ENCODE peak calls at places on chromosomes 11 and 22, in eight cellular contexts. I, B, Q, V, C, S, G and P are unnamed samples.

GRCh38 chr11:48081151-48082010 is 101.0 kb downstream of the PTPRJ start:
- DNase-seq in I (no peak), B (peak), Q (peak), V (peak), C (peak), S (no peak), G (no peak), P (peak)

GRCh38 chr11:127470485-127470884 is 469.9 kb upstream of the KIRREL3 start:
- DNase-seq in I (no peak), B (no peak), Q (no peak), V (no peak), C (peak), S (no peak), G (no peak), P (no peak)

GRCh38 chr11:35235944-35236666 is 97.1 kb downstream of the CD44 start:
- DNase-seq in I (no peak), B (no peak), Q (no peak), V (no peak), C (peak), S (no peak), G (no peak), P (no peak)

GRCh38 chr11:69520186-69520585 is 38.7 kb downstream of the LINC01488 start:
- DNase-seq in I (no peak), B (no peak), Q (no peak), V (peak), C (no peak), S (no peak), G (no peak), P (no peak)

GRCh38 chr11:5550440-5551095 is 2.2 kb upstream of the OR52H1 start:
- DNase-seq in I (no peak), B (no peak), Q (no peak), V (peak), C (no peak), S (no peak), G (no peak), P (no peak)

GRCh38 chr22:29733362-29734322 is 13.8 kb downstream of the CABP7 start:
- DNase-seq in I (no peak), B (peak), Q (no peak), V (no peak), C (peak), S (no peak), G (no peak), P (no peak)

GRCh38 chr22:25929479-25929878 is 187.5 kb downstream of the MYO18B start:
- DNase-seq in I (no peak), B (no peak), Q (no peak), V (no peak), C (no peak), S (no peak), G (no peak), P (no peak)

GRCh38 chr11:129146196-129146595 is 45.9 kb downstream of the ARHGAP32 start:
- DNase-seq in I (no peak), B (no peak), Q (no peak), V (peak), C (no peak), S (peak), G (no peak), P (no peak)

GRCh38 chr11:118908931-118909618 is 16.7 kb downstream of the BCL9L start:
- DNase-seq in I (no peak), B (peak), Q (no peak), V (peak), C (peak), S (no peak), G (no peak), P (peak)

GRCh38 chr22:31055322-31056159 is 25.6 kb upstream of the SMTN start:
- DNase-seq in I (no peak), B (peak), Q (peak), V (peak), C (peak), S (peak), G (peak), P (peak)

GRCh38 chr22:24952837-24953293 is 349 bp downstream of the KIAA1671 start:
- DNase-seq in I (no peak), B (peak), Q (no peak), V (peak), C (peak), S (peak), G (peak), P (peak)

GRCh38 chr11:26473216-26474194 is 98.6 kb downstream of the MUC15 start:
- DNase-seq in I (no peak), B (no peak), Q (no peak), V (no peak), C (no peak), S (no peak), G (no peak), P (no peak)

GRCh38 chr22:22692707-22693530 is 48.5 kb downstream of the GGTLC2 start:
- DNase-seq in I (peak), B (no peak), Q (peak), V (peak), C (peak), S (no peak), G (peak), P (no peak)

GRCh38 chr11:96188625-96189006 is 154.4 kb downstream of the MAML2 start:
- DNase-seq in I (no peak), B (no peak), Q (no peak), V (peak), C (no peak), S (no peak), G (no peak), P (no peak)

GRCh38 chr22:31144223-31144622 is 3.9 kb upstream of the PLA2G3 start:
- DNase-seq in I (no peak), B (no peak), Q (no peak), V (peak), C (no peak), S (no peak), G (no peak), P (no peak)